ENCODE peak calls at places on chromosomes 5 and 9, in six cellular contexts. F, K, A, R, N and Q are unnamed samples.
A peak's percentile ranks its signal among the peaks of the same experiment; 100 is the strongest.

GRCh38 chr5:103450333-103451061 is 112.1 kb downstream of the NUDT12 start:
- DNase-seq in N (no peak), F (no peak), K (peak; percentile 27), A (no peak), R (no peak), Q (no peak)

GRCh38 chr9:98097836-98098235 is 21.2 kb downstream of the TRIM14 start:
- DNase-seq in R (no peak), N (peak; percentile 68), A (no peak), K (no peak), F (no peak), Q (no peak)

GRCh38 chr5:72346396-72346795 is 26.2 kb downstream of the PTCD2 start:
- DNase-seq in R (no peak), N (no peak), K (no peak), A (no peak), F (no peak), Q (peak; percentile 23)

GRCh38 chr9:133505901-133506652 is 18.7 kb downstream of the MYMK start:
- DNase-seq in N (no peak), K (no peak), F (no peak), R (no peak), A (peak; percentile 84), Q (no peak)

GRCh38 chr5:126614189-126614588 is 13.4 kb downstream of the PHAX start:
- DNase-seq in R (no peak), A (no peak), F (no peak), N (no peak), K (no peak), Q (no peak)

GRCh38 chr5:108028411-108028810 is 353.5 kb downstream of the FBXL17 start:
- DNase-seq in A (no peak), N (no peak), F (no peak), R (no peak), K (peak; percentile 36), Q (no peak)

GRCh38 chr5:72160959-72161358 is 53.7 kb downstream of the MAP1B start:
- DNase-seq in N (no peak), F (no peak), A (no peak), K (no peak), R (no peak), Q (no peak)

GRCh38 chr9:36149197-36149596 is 12.7 kb downstream of the GLIPR2 start:
- DNase-seq in R (no peak), F (no peak), K (no peak), N (no peak), A (no peak), Q (no peak)

GRCh38 chr9:107584186-107584585 is 94.6 kb upstream of the KLF4 start:
- DNase-seq in A (no peak), R (no peak), N (peak; percentile 60), F (no peak), K (no peak), Q (no peak)

GRCh38 chr9:37913480-37914153 is 9.7 kb upstream of the SLC25A51 start:
- DNase-seq in A (peak; percentile 67), R (peak; percentile 80), K (peak; percentile 89), N (peak; percentile 85), F (peak; percentile 79), Q (peak; percentile 82)

GRCh38 chr9:128260340-128260739 is 15.5 kb downstream of the GOLGA2 start:
- DNase-seq in N (no peak), R (no peak), A (no peak), F (no peak), K (no peak), Q (no peak)

GRCh38 chr5:25641140-25641539 is 996.4 kb upstream of the CDH10 start:
- DNase-seq in K (no peak), R (no peak), F (no peak), N (no peak), A (no peak), Q (no peak)

GRCh38 chr5:146894763-146895521 is 16.4 kb upstream of the PPP2R2B start:
- DNase-seq in N (no peak), R (no peak), F (no peak), A (no peak), K (no peak), Q (no peak)